ENCODE peak calls at places on chromosomes 12 and 14, in ten cellular contexts. X is mammary epithelial cell, T is prostate gland, D is spleen, F is lower lobe of right lung, B is adrenal gland, N is heart right ventricle, Y is tibial artery, Z is neural progenitor cell, P is WERI-Rb-1. Q is an unnamed sample.

GRCh38 chr14:95117937-95118726 is 39.2 kb downstream of the DICER1 start:
- DNase-seq in X (no peak), T (no peak), D (no peak), F (no peak), B (no peak), N (no peak), Y (no peak), Z (no peak), P (no peak), Q (no peak)

GRCh38 chr12:6089041-6089823 is 35.2 kb downstream of the VWF start:
- DNase-seq in X (peak; percentile 91), T (peak; percentile 64), D (peak; percentile 36), F (no peak), B (no peak), N (no peak), Y (peak; percentile 17), Z (no peak), P (no peak), Q (no peak)

GRCh38 chr12:70983692-70984091 is 63.2 kb upstream of the PTPRR start:
- DNase-seq in X (no peak), T (no peak), D (no peak), F (no peak), B (no peak), N (no peak), Y (no peak), Z (peak; percentile 70), P (no peak), Q (no peak)

GRCh38 chr12:7117670-7118069 is 8.7 kb upstream of the C1RL start:
- DNase-seq in X (no peak), T (no peak), D (no peak), F (no peak), B (no peak), N (no peak), Y (no peak), Z (no peak), P (no peak), Q (no peak)

GRCh38 chr12:113961921-113962710 is 4.0 kb downstream of the RBM19 start:
- DNase-seq in X (peak; percentile 52), T (no peak), D (no peak), F (no peak), B (peak; percentile 60), N (no peak), Y (no peak), Z (no peak), P (no peak), Q (no peak)

GRCh38 chr12:107779077-107779840 is 4.8 kb downstream of the ASCL4 start:
- DNase-seq in X (no peak), T (no peak), D (no peak), F (no peak), B (peak; percentile 12), N (peak; percentile 15), Y (no peak), Z (no peak), P (no peak), Q (no peak)

GRCh38 chr14:99685061-99685995 is 1.2 kb downstream of the CYP46A1 start:
- DNase-seq in X (no peak), T (no peak), D (no peak), F (no peak), B (no peak), N (no peak), Y (no peak), Z (peak; percentile 44), P (peak; percentile 4), Q (no peak)

GRCh38 chr12:122866950-122867607 is 28.8 kb downstream of the VPS37B start:
- DNase-seq in X (no peak), T (no peak), D (peak; percentile 78), F (no peak), B (no peak), N (no peak), Y (no peak), Z (no peak), P (no peak), Q (no peak)

GRCh38 chr12:89073027-89073398 is 279.3 kb downstream of the DUSP6 start:
- DNase-seq in X (no peak), T (no peak), D (no peak), F (no peak), B (no peak), N (no peak), Y (no peak), Z (no peak), P (no peak), Q (peak; percentile 27)

GRCh38 chr12:124463341-124463861 is 104.0 kb downstream of the NCOR2 start:
- DNase-seq in X (no peak), T (no peak), D (peak; percentile 70), F (peak; percentile 30), B (no peak), N (no peak), Y (no peak), Z (peak; percentile 90), P (peak; percentile 98), Q (no peak)

GRCh38 chr14:83842536-83842935 is 1687.4 kb upstream of the FLRT2 start:
- DNase-seq in X (no peak), T (no peak), D (no peak), F (no peak), B (no peak), N (no peak), Y (no peak), Z (no peak), P (no peak), Q (no peak)

DNA sequence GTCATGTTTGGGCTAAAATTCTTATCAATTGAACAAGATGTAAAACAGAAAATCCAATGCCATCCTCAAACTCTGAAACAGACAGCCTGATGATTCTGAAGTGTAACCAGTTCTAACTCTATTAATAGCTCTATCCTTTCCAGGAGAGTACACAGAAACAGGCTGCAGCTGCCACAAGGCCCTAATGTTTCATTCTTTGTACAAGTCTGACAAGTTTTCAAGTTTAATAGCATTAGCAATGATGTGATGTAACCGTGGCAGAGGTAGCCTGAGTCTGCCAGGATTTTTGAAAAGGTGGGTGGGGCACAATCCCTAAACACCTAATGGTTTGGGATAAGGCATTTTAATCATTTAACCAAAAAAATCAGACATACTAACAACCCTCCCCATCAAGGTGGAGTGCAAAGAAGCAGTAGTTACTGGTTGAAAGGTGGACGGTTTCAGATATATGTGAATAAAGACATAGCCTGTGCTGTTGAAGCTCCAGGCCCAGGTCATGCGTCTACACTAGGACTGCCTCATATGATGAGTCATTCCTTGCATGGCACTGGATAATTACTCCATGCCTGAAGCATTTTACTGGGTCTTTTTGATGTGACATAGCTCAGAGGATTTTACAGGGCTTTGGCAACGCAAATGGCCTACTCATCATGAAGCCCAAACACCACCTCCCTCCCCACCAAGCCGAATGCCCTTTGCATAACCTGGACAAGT is 145.1 kb upstream of the GRIP1 start:
- DNase-seq in X (peak; percentile 93), T (peak; percentile 62), D (no peak), F (no peak), B (no peak), N (no peak), Y (no peak), Z (no peak), P (no peak), Q (no peak)
- H3K27ac ChIP-seq in X (peak overlapping the region; percentile 77), T (peak overlapping the region; percentile 69), D (no peak overlapping the region), F (no peak overlapping the region), B (no peak overlapping the region), N (no peak overlapping the region), Y (no peak overlapping the region), Z (no peak overlapping the region), P (no peak overlapping the region), Q (peak overlapping the region; percentile 83)

GRCh38 chr12:92987362-92987761 is 58.3 kb upstream of the EEA1 start:
- DNase-seq in X (peak; percentile 58), T (peak; percentile 58), D (no peak), F (no peak), B (peak; percentile 58), N (peak; percentile 34), Y (no peak), Z (peak; percentile 74), P (peak; percentile 15), Q (peak; percentile 89)
- TF ChIP-seq CTCF in X (peak; percentile 53), T (peak; percentile 85), D (peak; percentile 65), F (peak; percentile 63), B (peak; percentile 72), N (peak; percentile 77), Y (peak; percentile 61), Z (peak; percentile 80), P (peak; percentile 30), Q (peak; percentile 48)

DNA sequence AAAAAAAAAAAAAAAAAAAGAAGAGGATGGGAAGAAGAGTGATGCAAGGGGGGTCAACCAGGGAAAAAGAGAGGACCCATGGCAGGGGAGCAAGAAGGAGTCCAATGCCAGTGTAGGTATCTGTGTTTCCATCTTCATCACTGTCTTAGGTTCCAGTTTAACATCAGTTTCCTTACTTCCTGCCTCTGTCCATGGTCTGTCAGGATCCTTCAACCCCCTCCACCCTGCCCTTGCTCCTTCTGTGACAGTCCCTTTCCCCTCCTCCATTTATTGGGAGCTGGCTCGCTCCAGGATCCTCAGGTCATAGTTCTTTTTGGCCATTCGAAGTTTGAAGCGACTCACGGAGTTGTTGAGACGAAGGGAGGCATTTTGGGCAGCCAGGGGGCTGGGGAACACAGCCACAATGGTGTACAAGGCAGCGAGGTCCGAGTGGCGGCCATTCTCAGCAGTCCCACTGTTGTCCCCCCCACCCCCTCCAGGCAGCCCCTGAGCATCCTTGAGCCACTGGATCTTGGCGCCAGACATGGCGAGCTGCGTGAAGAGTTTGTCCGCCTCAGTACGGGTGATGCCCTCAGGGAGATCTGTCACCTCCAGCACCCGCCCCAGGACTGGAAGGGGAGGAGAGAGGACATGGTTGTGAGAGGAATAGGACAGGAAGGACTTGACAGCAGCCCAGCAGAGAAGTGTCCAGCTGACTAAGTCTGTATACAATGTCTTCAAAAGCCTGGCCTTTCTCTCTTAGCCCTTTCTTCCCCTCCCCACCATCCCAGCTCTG is 3.7 kb upstream of the STAC3 start:
- DNase-seq in X (no peak), T (no peak), D (no peak), F (no peak), B (no peak), N (no peak), Y (no peak), Z (no peak), P (no peak), Q (no peak)
- H3K9me3 ChIP-seq in X (no peaks in the 10 kb centered on the region), T (no peaks in the 10 kb centered on the region), D (no peaks in the 10 kb centered on the region), F (no peaks in the 10 kb centered on the region), B (no peaks in the 10 kb centered on the region), N (no peaks in the 10 kb centered on the region), Y (no peaks in the 10 kb centered on the region), Z (no peaks in the 10 kb centered on the region), P (no peaks in the 10 kb centered on the region), Q (no peaks in the 10 kb centered on the region)

GRCh38 chr12:23750923-23751322 is 198.5 kb downstream of the SOX5 start:
- DNase-seq in X (no peak), T (no peak), D (no peak), F (no peak), B (no peak), N (no peak), Y (no peak), Z (no peak), P (no peak), Q (no peak)

GRCh38 chr12:23752245-23752644 is 197.2 kb downstream of the SOX5 start:
- DNase-seq in X (no peak), T (no peak), D (no peak), F (no peak), B (no peak), N (no peak), Y (no peak), Z (no peak), P (no peak), Q (no peak)

GRCh38 chr12:23751641-23752040 is 197.8 kb downstream of the SOX5 start:
- DNase-seq in X (no peak), T (no peak), D (no peak), F (no peak), B (no peak), N (no peak), Y (no peak), Z (no peak), P (no peak), Q (no peak)

GRCh38 chr12:23756416-23756815 is 193.1 kb downstream of the SOX5 start:
- DNase-seq in X (no peak), T (no peak), D (no peak), F (no peak), B (no peak), N (no peak), Y (no peak), Z (peak; percentile 33), P (no peak), Q (no peak)

GRCh38 chr12:23753627-23754358 is 195.7 kb downstream of the SOX5 start:
- DNase-seq in X (no peak), T (no peak), D (no peak), F (no peak), B (no peak), N (no peak), Y (no peak), Z (peak; percentile 70), P (no peak), Q (no peak)
- H3K27ac ChIP-seq in X (no peak overlapping the region), T (no peak overlapping the region), D (no peak overlapping the region), F (no peak overlapping the region), B (no peak overlapping the region), N (no peak overlapping the region), Y (no peak overlapping the region), Z (peak overlapping the region; percentile 98), P (no peak overlapping the region), Q (no peak overlapping the region)

Q was measured in cardiac muscle cell.